ENCODE peak calls at places on chromosomes 5 and 9, in five cellular contexts. One of them, this sample, is unnamed.
A peak's percentile ranks its signal among the peaks of the same experiment; 100 is the strongest.

GRCh38 chr9:129585352-129585751 is 35.5 kb downstream of the C9orf50 start:
- DNase-seq in stomach: no peak
- DNase-seq in spleen: no peak
- DNase-seq in transverse colon: no peak
- DNase-seq in H1: no peak
- DNase-seq in this sample: no peak

GRCh38 chr5:33800221-33800950 is 91.4 kb downstream of the ADAMTS12 start:
- DNase-seq in stomach: no peak
- DNase-seq in spleen: no peak
- DNase-seq in transverse colon: no peak
- DNase-seq in H1: no peak
- DNase-seq in this sample: no peak

GRCh38 chr5:6899215-6899614 is 186.0 kb downstream of the TENT4A start:
- DNase-seq in stomach: peak; percentile 88
- DNase-seq in spleen: no peak
- DNase-seq in transverse colon: peak; percentile 27
- DNase-seq in H1: no peak
- DNase-seq in this sample: no peak

GRCh38 chr5:132293992-132294727 is at the start of gene SLC22A4:
- DNase-seq in stomach: peak; percentile 80
- DNase-seq in spleen: peak; percentile 95
- DNase-seq in transverse colon: peak; percentile 90
- DNase-seq in H1: peak; percentile 72
- DNase-seq in this sample: peak; percentile 95

GRCh38 chr9:92035146-92035545 is 80.1 kb downstream of the SPTLC1 start:
- DNase-seq in stomach: no peak
- DNase-seq in spleen: no peak
- DNase-seq in transverse colon: no peak
- DNase-seq in H1: no peak
- DNase-seq in this sample: no peak

GRCh38 chr9:18142964-18143363 is 331.0 kb upstream of the ADAMTSL1 start:
- DNase-seq in stomach: no peak
- DNase-seq in spleen: no peak
- DNase-seq in transverse colon: no peak
- DNase-seq in H1: no peak
- DNase-seq in this sample: no peak

GRCh38 chr9:125701351-125701750 is 5.7 kb downstream of the MAPKAP1 start:
- DNase-seq in stomach: no peak
- DNase-seq in spleen: no peak
- DNase-seq in transverse colon: no peak
- DNase-seq in H1: no peak
- DNase-seq in this sample: no peak

GRCh38 chr9:109780453-109781033 is 545 bp downstream of the PALM2AKAP2 start:
- DNase-seq in stomach: no peak
- DNase-seq in spleen: no peak
- DNase-seq in transverse colon: no peak
- DNase-seq in H1: peak; percentile 58
- DNase-seq in this sample: no peak

GRCh38 chr5:146441896-146442295 is 5.2 kb upstream of the TCERG1 start:
- DNase-seq in stomach: no peak
- DNase-seq in spleen: no peak
- DNase-seq in transverse colon: no peak
- DNase-seq in H1: no peak
- DNase-seq in this sample: no peak

GRCh38 chr9:89888677-89889076 is 283.9 kb downstream of the GADD45G start:
- DNase-seq in stomach: peak; percentile 26
- DNase-seq in spleen: peak; percentile 17
- DNase-seq in transverse colon: no peak
- DNase-seq in H1: no peak
- DNase-seq in this sample: no peak

DNA sequence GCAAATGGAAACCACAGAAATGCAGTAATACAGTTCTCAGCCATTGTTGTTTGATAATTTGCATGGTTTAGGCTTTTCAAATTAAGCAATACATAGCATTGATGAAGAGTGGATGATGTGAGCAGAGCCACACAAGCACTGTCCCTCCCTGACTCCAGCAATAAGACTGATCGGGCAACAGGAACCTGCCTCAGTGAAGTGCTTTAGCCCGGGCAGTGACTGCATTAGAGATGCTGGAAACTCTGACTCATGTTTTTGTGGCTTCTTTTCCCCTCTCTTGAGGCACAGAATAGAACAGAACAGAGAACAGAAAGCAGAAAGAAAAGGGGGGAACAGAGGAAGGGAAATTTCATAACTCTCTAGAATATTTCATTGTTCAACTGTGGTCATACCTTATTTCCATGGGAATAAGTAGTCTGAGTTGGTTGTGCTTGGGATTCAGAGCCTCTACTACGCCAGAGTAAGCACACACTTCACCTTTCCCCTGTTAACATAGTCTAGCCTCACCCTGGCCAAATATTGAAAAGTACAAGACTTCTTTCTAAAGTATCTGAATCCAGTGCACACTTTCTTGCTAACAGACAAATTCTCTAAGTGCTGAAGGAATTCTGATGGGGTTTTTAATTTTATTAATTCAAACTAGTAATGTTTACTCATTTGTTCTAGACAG is 164.8 kb upstream of the VCAN start:
- DNase-seq in stomach: peak; percentile 29
- DNase-seq in spleen: peak; percentile 76
- DNase-seq in transverse colon: peak; percentile 11
- DNase-seq in H1: no peak
- DNase-seq in this sample: no peak
- TF ChIP-seq POLR2AphosphoS5 in stomach: no peak
- TF ChIP-seq POLR2AphosphoS5 in spleen: no peak
- TF ChIP-seq POLR2AphosphoS5 in transverse colon: no peak
- TF ChIP-seq POLR2AphosphoS5 in H1: no peak
- TF ChIP-seq POLR2AphosphoS5 in this sample: no peak

GRCh38 chr9:70421020-70421271 is 6.5 kb upstream of the KLF9 start:
- DNase-seq in stomach: no peak
- DNase-seq in spleen: no peak
- DNase-seq in transverse colon: no peak
- DNase-seq in H1: no peak
- DNase-seq in this sample: no peak

GRCh38 chr9:70421272-70422180 is 7.1 kb upstream of the KLF9 start:
- DNase-seq in stomach: no peak
- DNase-seq in spleen: no peak
- DNase-seq in transverse colon: no peak
- DNase-seq in H1: peak; percentile 48
- DNase-seq in this sample: no peak

GRCh38 chr9:70418822-70419545 is 4.5 kb upstream of the KLF9 start:
- DNase-seq in stomach: peak; percentile 96
- DNase-seq in spleen: peak; percentile 97
- DNase-seq in transverse colon: peak; percentile 95
- DNase-seq in H1: peak; percentile 86
- DNase-seq in this sample: peak; percentile 98

GRCh38 chr9:70420267-70421019 is 6.0 kb upstream of the KLF9 start:
- DNase-seq in stomach: peak; percentile 94
- DNase-seq in spleen: peak; percentile 95
- DNase-seq in transverse colon: peak; percentile 92
- DNase-seq in H1: peak; percentile 82
- DNase-seq in this sample: peak; percentile 97

GRCh38 chr9:70419546-70420266 is 5.2 kb upstream of the KLF9 start:
- DNase-seq in stomach: peak; percentile 97
- DNase-seq in spleen: peak; percentile 99
- DNase-seq in transverse colon: peak; percentile 96
- DNase-seq in H1: peak; percentile 73
- DNase-seq in this sample: peak; percentile 99
- TF ChIP-seq POLR2A in stomach: no peak
- TF ChIP-seq POLR2A in spleen: peak; percentile 89
- TF ChIP-seq POLR2A in transverse colon: peak; percentile 98
- TF ChIP-seq POLR2A in H1: peak; percentile 39
- TF ChIP-seq POLR2A in this sample: peak; percentile 91

DNA sequence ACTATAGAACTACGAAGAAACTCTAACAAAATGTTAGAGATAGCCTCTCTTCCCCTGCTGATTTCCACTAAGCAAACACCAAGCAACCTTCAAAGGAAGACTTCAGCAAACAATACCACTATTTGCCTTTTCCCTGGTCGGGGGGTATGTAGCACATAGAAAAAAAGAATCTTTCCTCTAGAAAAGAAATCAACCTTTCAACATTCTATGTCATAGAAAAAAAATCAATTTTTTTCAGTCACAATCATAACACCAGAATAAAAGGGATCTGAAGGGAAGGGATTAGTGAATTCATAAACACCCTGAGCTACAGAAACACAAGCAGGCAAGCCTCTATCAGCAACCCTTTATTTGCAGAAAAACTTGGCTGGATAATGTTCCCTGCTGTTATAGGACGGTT is 15.3 kb downstream of the ABCA1 start:
- DNase-seq in stomach: no peak
- DNase-seq in spleen: no peak
- DNase-seq in transverse colon: no peak
- DNase-seq in H1: no peak
- DNase-seq in this sample: no peak
- H3K4me1 ChIP-seq in stomach: peaks cover 49% of the 10 kb centered on the region
- H3K4me1 ChIP-seq in spleen: peaks cover 4% of the 10 kb centered on the region
- H3K4me1 ChIP-seq in transverse colon: peaks cover 44% of the 10 kb centered on the region
- H3K4me1 ChIP-seq in H1: no peaks in the 10 kb centered on the region
- H3K4me1 ChIP-seq in this sample: peaks cover 75% of the 10 kb centered on the region

GRCh38 chr5:134397196-134397595 is 14.5 kb downstream of the CDKN2AIPNL start:
- DNase-seq in stomach: no peak
- DNase-seq in spleen: no peak
- DNase-seq in transverse colon: no peak
- DNase-seq in H1: no peak
- DNase-seq in this sample: no peak
- TF ChIP-seq POLR2AphosphoS5 in stomach: no peak
- TF ChIP-seq POLR2AphosphoS5 in spleen: no peak
- TF ChIP-seq POLR2AphosphoS5 in transverse colon: no peak
- TF ChIP-seq POLR2AphosphoS5 in H1: peak; percentile 64
- TF ChIP-seq POLR2AphosphoS5 in this sample: no peak

DNA sequence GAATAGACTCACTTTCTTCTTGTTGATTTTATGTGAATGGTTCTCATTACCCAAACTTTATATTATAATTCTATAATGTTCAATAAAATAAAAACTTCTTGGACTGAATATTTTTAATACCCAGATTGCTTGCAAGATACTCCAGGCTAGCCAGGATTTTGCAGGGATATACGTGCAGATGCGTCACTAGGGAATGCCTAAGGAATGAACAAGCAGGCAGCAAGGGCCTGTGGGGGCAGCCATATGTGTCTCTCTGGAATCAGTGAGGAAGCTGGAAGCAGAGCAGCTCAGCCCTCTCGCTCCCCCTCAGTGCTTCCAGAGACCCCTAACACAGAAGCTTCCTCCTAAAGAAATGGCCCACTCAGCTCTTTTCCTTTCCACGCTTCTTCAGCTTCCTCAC is 457.4 kb downstream of the CCDC171 start:
- DNase-seq in stomach: no peak
- DNase-seq in spleen: no peak
- DNase-seq in transverse colon: no peak
- DNase-seq in H1: no peak
- DNase-seq in this sample: no peak
- TF ChIP-seq POLR2A in stomach: no peak
- TF ChIP-seq POLR2A in spleen: no peak
- TF ChIP-seq POLR2A in transverse colon: no peak
- TF ChIP-seq POLR2A in H1: no peak
- TF ChIP-seq POLR2A in this sample: no peak

GRCh38 chr9:134359493-134360179 is 33.4 kb downstream of the RXRA start:
- DNase-seq in stomach: no peak
- DNase-seq in spleen: no peak
- DNase-seq in transverse colon: no peak
- DNase-seq in H1: no peak
- DNase-seq in this sample: no peak
- H3K4me1 ChIP-seq in stomach: peaks cover 82% of the 10 kb centered on the region
- H3K4me1 ChIP-seq in spleen: peaks cover 17% of the 10 kb centered on the region
- H3K4me1 ChIP-seq in transverse colon: peaks cover 64% of the 10 kb centered on the region
- H3K4me1 ChIP-seq in H1: no peaks in the 10 kb centered on the region
- H3K4me1 ChIP-seq in this sample: peaks cover 100% of the 10 kb centered on the region

DNA sequence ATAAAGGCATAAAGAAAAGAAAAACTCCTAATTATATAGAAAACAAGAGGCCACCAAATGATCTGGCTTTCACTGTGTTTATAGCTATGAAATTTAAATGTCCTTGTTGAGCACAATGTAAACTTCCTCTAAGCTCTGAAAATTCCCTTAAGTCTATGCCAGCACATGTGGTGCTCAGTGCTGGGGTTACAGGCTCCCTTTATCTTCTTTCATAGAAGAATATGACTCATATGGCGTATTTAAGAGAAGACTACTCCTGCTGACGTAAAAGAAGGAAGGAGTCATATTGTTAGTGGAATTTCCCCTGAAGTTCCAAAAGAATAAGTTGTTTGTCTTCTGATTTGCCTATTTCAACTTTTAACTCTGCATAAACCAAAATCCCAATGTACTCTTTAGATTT is 30.4 kb downstream of the RNF145 start:
- DNase-seq in stomach: no peak
- DNase-seq in spleen: no peak
- DNase-seq in transverse colon: peak; percentile 14
- DNase-seq in H1: no peak
- DNase-seq in this sample: no peak
- TF ChIP-seq POLR2AphosphoS5 in stomach: peak; percentile 89
- TF ChIP-seq POLR2AphosphoS5 in spleen: no peak
- TF ChIP-seq POLR2AphosphoS5 in transverse colon: peak; percentile 9
- TF ChIP-seq POLR2AphosphoS5 in H1: no peak
- TF ChIP-seq POLR2AphosphoS5 in this sample: no peak

GRCh38 chr5:14450055-14450524 is 131.5 kb upstream of the OTULINL start:
- DNase-seq in stomach: no peak
- DNase-seq in spleen: no peak
- DNase-seq in transverse colon: no peak
- DNase-seq in H1: no peak
- DNase-seq in this sample: peak; percentile 83

GRCh38 chr5:14444988-14445387 is 136.6 kb upstream of the OTULINL start:
- DNase-seq in stomach: no peak
- DNase-seq in spleen: no peak
- DNase-seq in transverse colon: no peak
- DNase-seq in H1: no peak
- DNase-seq in this sample: no peak

GRCh38 chr5:14445581-14446290 is 135.9 kb upstream of the OTULINL start:
- DNase-seq in stomach: no peak
- DNase-seq in spleen: no peak
- DNase-seq in transverse colon: no peak
- DNase-seq in H1: no peak
- DNase-seq in this sample: no peak

GRCh38 chr5:14449052-14449661 is 132.4 kb upstream of the OTULINL start:
- DNase-seq in stomach: no peak
- DNase-seq in spleen: no peak
- DNase-seq in transverse colon: peak; percentile 41
- DNase-seq in H1: no peak
- DNase-seq in this sample: no peak

GRCh38 chr5:14447958-14448881 is 133.4 kb upstream of the OTULINL start:
- DNase-seq in stomach: no peak
- DNase-seq in spleen: no peak
- DNase-seq in transverse colon: no peak
- DNase-seq in H1: no peak
- DNase-seq in this sample: no peak
- TF ChIP-seq POLR2A in stomach: no peak
- TF ChIP-seq POLR2A in spleen: no peak
- TF ChIP-seq POLR2A in transverse colon: no peak
- TF ChIP-seq POLR2A in H1: no peak
- TF ChIP-seq POLR2A in this sample: no peak

This sample was measured in suprapubic skin.